ENCODE peak calls at places on chromosome 2, in six cellular contexts. One of them, this sample, is unnamed.

GRCh38 chr2:44515416-44515815 is 153.7 kb downstream of the CAMKMT start:
- DNase-seq in tibial nerve: no peak
- DNase-seq in A549: no peak
- DNase-seq in heart left ventricle: no peak
- DNase-seq in adrenal gland: peak
- DNase-seq in lower leg skin: no peak
- DNase-seq in this sample: no peak

GRCh38 chr2:201961401-201961800 is 72.3 kb upstream of the FZD7 start:
- DNase-seq in tibial nerve: no peak
- DNase-seq in A549: no peak
- DNase-seq in heart left ventricle: no peak
- DNase-seq in adrenal gland: no peak
- DNase-seq in lower leg skin: no peak
- DNase-seq in this sample: no peak

GRCh38 chr2:235048549-235048948 is 96.7 kb downstream of the SH3BP4 start:
- DNase-seq in tibial nerve: no peak
- DNase-seq in A549: no peak
- DNase-seq in heart left ventricle: peak
- DNase-seq in adrenal gland: no peak
- DNase-seq in lower leg skin: peak
- DNase-seq in this sample: no peak

GRCh38 chr2:64404002-64404731 is 49.8 kb upstream of the LGALSL start:
- DNase-seq in tibial nerve: peak
- DNase-seq in A549: no peak
- DNase-seq in heart left ventricle: peak
- DNase-seq in adrenal gland: peak
- DNase-seq in lower leg skin: peak
- DNase-seq in this sample: peak

GRCh38 chr2:107728586-107728985 is 98.1 kb upstream of the RGPD4 start:
- DNase-seq in tibial nerve: no peak
- DNase-seq in A549: no peak
- DNase-seq in heart left ventricle: no peak
- DNase-seq in adrenal gland: no peak
- DNase-seq in lower leg skin: no peak
- DNase-seq in this sample: no peak

GRCh38 chr2:64461271-64462058 is 7.5 kb downstream of the LGALSL start:
- DNase-seq in tibial nerve: no peak
- DNase-seq in A549: no peak
- DNase-seq in heart left ventricle: no peak
- DNase-seq in adrenal gland: no peak
- DNase-seq in lower leg skin: no peak
- DNase-seq in this sample: no peak

GRCh38 chr2:47008381-47009280 is 93.0 kb upstream of the MCFD2 start:
- DNase-seq in tibial nerve: no peak
- DNase-seq in A549: no peak
- DNase-seq in heart left ventricle: peak
- DNase-seq in adrenal gland: peak
- DNase-seq in lower leg skin: no peak
- DNase-seq in this sample: peak

GRCh38 chr2:150732064-150732463 is 244.6 kb upstream of the RND3 start:
- DNase-seq in tibial nerve: no peak
- DNase-seq in A549: peak
- DNase-seq in heart left ventricle: no peak
- DNase-seq in adrenal gland: peak
- DNase-seq in lower leg skin: no peak
- DNase-seq in this sample: no peak

GRCh38 chr2:120104002-120104467 is 91.2 kb downstream of the EPB41L5 start:
- DNase-seq in tibial nerve: no peak
- DNase-seq in A549: no peak
- DNase-seq in heart left ventricle: no peak
- DNase-seq in adrenal gland: no peak
- DNase-seq in lower leg skin: no peak
- DNase-seq in this sample: no peak

GRCh38 chr2:197498627-197498936 is 1.1 kb downstream of the HSPD1 start:
- DNase-seq in tibial nerve: no peak
- DNase-seq in A549: no peak
- DNase-seq in heart left ventricle: no peak
- DNase-seq in adrenal gland: no peak
- DNase-seq in lower leg skin: no peak
- DNase-seq in this sample: no peak

GRCh38 chr2:946073-947005 is 4.3 kb upstream of the SNTG2 start:
- DNase-seq in tibial nerve: no peak
- DNase-seq in A549: no peak
- DNase-seq in heart left ventricle: no peak
- DNase-seq in adrenal gland: no peak
- DNase-seq in lower leg skin: no peak
- DNase-seq in this sample: no peak

GRCh38 chr2:240133401-240133800 is 2.7 kb downstream of the COPS9 start:
- DNase-seq in tibial nerve: no peak
- DNase-seq in A549: no peak
- DNase-seq in heart left ventricle: no peak
- DNase-seq in adrenal gland: no peak
- DNase-seq in lower leg skin: peak
- DNase-seq in this sample: no peak

GRCh38 chr2:38075436-38076249 is at the start of gene CYP1B1:
- DNase-seq in tibial nerve: peak
- DNase-seq in A549: no peak
- DNase-seq in heart left ventricle: no peak
- DNase-seq in adrenal gland: peak
- DNase-seq in lower leg skin: peak
- DNase-seq in this sample: no peak

GRCh38 chr2:20525041-20526035 is 78.5 kb downstream of the RHOB start:
- DNase-seq in tibial nerve: peak
- DNase-seq in A549: peak
- DNase-seq in heart left ventricle: peak
- DNase-seq in adrenal gland: no peak
- DNase-seq in lower leg skin: no peak
- DNase-seq in this sample: peak

GRCh38 chr2:232338759-232339106 is 39.8 kb upstream of the ALPP start:
- DNase-seq in tibial nerve: no peak
- DNase-seq in A549: no peak
- DNase-seq in heart left ventricle: no peak
- DNase-seq in adrenal gland: no peak
- DNase-seq in lower leg skin: peak
- DNase-seq in this sample: no peak

GRCh38 chr2:234403074-234403473 is 93.8 kb downstream of the ARL4C start:
- DNase-seq in tibial nerve: no peak
- DNase-seq in A549: no peak
- DNase-seq in heart left ventricle: no peak
- DNase-seq in adrenal gland: no peak
- DNase-seq in lower leg skin: no peak
- DNase-seq in this sample: no peak

GRCh38 chr2:3769766-3770165 is 66.4 kb downstream of the DCDC2C start:
- DNase-seq in tibial nerve: no peak
- DNase-seq in A549: no peak
- DNase-seq in heart left ventricle: no peak
- DNase-seq in adrenal gland: no peak
- DNase-seq in lower leg skin: no peak
- DNase-seq in this sample: no peak

GRCh38 chr2:145984541-145984940 is 1464.6 kb upstream of the ZEB2 start:
- DNase-seq in tibial nerve: no peak
- DNase-seq in A549: peak
- DNase-seq in heart left ventricle: no peak
- DNase-seq in adrenal gland: no peak
- DNase-seq in lower leg skin: no peak
- DNase-seq in this sample: no peak

GRCh38 chr2:95707837-95708236 is 116.0 kb downstream of the TRIM43 start:
- DNase-seq in tibial nerve: no peak
- DNase-seq in A549: no peak
- DNase-seq in heart left ventricle: no peak
- DNase-seq in adrenal gland: no peak
- DNase-seq in lower leg skin: no peak
- DNase-seq in this sample: no peak

GRCh38 chr2:10260130-10260529 is 42.6 kb upstream of the HPCAL1 start:
- DNase-seq in tibial nerve: no peak
- DNase-seq in A549: no peak
- DNase-seq in heart left ventricle: no peak
- DNase-seq in adrenal gland: peak
- DNase-seq in lower leg skin: peak
- DNase-seq in this sample: no peak

GRCh38 chr2:176068037-176068832 is 15.5 kb downstream of the EVX2 start:
- DNase-seq in tibial nerve: no peak
- DNase-seq in A549: no peak
- DNase-seq in heart left ventricle: no peak
- DNase-seq in adrenal gland: no peak
- DNase-seq in lower leg skin: no peak
- DNase-seq in this sample: no peak

DNA sequence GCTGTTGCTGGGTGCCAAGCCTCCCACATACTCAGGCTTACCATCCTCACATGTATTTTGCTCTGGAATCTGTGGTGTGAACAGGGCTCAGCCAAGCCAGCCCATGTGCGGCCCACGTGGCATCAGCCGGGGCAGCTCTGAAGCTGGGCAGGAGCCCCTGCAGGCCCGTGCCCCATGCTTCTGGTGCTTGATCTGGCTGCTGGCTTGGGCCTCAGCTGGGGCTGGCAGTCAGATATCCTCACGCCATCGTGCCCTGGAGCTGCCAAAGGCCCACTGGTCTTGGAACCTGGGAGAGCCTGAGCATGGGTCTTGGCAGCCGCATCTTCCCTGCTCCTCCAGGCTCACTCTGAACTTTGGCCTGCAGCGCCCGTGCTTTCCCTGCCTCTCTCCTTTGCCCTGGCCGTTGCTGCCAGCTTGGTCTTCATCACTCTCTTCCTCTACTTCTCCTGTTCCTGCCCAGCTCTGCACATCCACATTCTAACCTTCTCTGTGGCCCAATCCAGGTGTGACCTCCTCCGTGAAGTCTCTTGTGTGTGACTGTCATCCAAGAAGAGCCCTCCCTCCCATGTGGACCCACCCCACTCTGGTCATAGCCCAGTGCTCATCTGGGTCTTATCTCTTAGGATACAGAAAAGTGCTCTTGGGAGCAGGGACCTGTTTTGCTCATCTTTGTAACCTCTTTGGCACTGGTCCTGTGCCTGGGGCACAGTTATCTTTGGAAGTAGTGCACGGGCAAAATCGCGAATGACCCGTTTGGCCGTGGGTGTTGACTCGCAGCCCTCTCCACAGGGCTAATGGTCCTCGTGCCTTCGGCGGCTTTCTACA is 116.1 kb downstream of the RNF144A start:
- DNase-seq in tibial nerve: no peak
- DNase-seq in A549: no peak
- DNase-seq in heart left ventricle: no peak
- DNase-seq in adrenal gland: no peak
- DNase-seq in lower leg skin: no peak
- DNase-seq in this sample: no peak
- TF ChIP-seq CTCF in tibial nerve: no peak
- TF ChIP-seq CTCF in A549: no peak
- TF ChIP-seq CTCF in heart left ventricle: no peak
- TF ChIP-seq CTCF in adrenal gland: no peak
- TF ChIP-seq CTCF in lower leg skin: no peak
- TF ChIP-seq CTCF in this sample: no peak

GRCh38 chr2:42932271-42933151 is 140.1 kb upstream of the HAAO start:
- DNase-seq in tibial nerve: no peak
- DNase-seq in A549: no peak
- DNase-seq in heart left ventricle: peak
- DNase-seq in adrenal gland: no peak
- DNase-seq in lower leg skin: no peak
- DNase-seq in this sample: no peak

GRCh38 chr2:42933824-42934254 is 141.5 kb upstream of the HAAO start:
- DNase-seq in tibial nerve: no peak
- DNase-seq in A549: no peak
- DNase-seq in heart left ventricle: no peak
- DNase-seq in adrenal gland: no peak
- DNase-seq in lower leg skin: no peak
- DNase-seq in this sample: no peak

GRCh38 chr2:42929985-42930581 is 137.7 kb upstream of the HAAO start:
- DNase-seq in tibial nerve: no peak
- DNase-seq in A549: no peak
- DNase-seq in heart left ventricle: peak
- DNase-seq in adrenal gland: peak
- DNase-seq in lower leg skin: no peak
- DNase-seq in this sample: no peak

GRCh38 chr2:42931147-42931817 is 138.9 kb upstream of the HAAO start:
- DNase-seq in tibial nerve: no peak
- DNase-seq in A549: peak
- DNase-seq in heart left ventricle: no peak
- DNase-seq in adrenal gland: no peak
- DNase-seq in lower leg skin: no peak
- DNase-seq in this sample: no peak

GRCh38 chr2:42931818-42932195 is 139.4 kb upstream of the HAAO start:
- DNase-seq in tibial nerve: no peak
- DNase-seq in A549: no peak
- DNase-seq in heart left ventricle: no peak
- DNase-seq in adrenal gland: no peak
- DNase-seq in lower leg skin: no peak
- DNase-seq in this sample: no peak
- TF ChIP-seq POLR2A in tibial nerve: no peak
- TF ChIP-seq POLR2A in A549: no peak
- TF ChIP-seq POLR2A in heart left ventricle: no peak
- TF ChIP-seq POLR2A in adrenal gland: no peak
- TF ChIP-seq POLR2A in lower leg skin: no peak
- TF ChIP-seq POLR2A in this sample: no peak

DNA sequence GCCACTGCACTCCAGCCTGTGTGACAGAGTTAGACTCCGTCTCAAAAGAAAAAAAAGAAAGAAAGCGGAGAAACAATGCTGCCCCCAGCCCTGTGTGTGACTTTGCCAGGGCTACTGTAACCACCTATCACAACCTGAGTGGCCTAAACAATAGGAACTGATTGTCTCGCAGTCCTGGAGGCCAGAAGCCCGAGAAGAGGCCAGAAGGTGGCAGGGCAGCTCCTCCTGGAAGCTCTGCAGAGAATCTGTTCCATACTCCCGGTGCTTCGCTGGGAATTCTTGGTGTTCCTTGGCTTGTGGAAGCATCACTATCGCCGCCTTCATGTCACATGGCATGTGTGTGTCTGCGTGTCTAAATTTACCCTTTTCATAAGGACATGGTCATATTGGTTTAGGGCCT is 14.4 kb upstream of the RAB17 start:
- DNase-seq in tibial nerve: no peak
- DNase-seq in A549: peak
- DNase-seq in heart left ventricle: no peak
- DNase-seq in adrenal gland: no peak
- DNase-seq in lower leg skin: no peak
- DNase-seq in this sample: no peak
- TF ChIP-seq CTCF in tibial nerve: no peak
- TF ChIP-seq CTCF in A549: peak
- TF ChIP-seq CTCF in heart left ventricle: peak
- TF ChIP-seq CTCF in adrenal gland: peak
- TF ChIP-seq CTCF in lower leg skin: no peak
- TF ChIP-seq CTCF in this sample: no peak

DNA sequence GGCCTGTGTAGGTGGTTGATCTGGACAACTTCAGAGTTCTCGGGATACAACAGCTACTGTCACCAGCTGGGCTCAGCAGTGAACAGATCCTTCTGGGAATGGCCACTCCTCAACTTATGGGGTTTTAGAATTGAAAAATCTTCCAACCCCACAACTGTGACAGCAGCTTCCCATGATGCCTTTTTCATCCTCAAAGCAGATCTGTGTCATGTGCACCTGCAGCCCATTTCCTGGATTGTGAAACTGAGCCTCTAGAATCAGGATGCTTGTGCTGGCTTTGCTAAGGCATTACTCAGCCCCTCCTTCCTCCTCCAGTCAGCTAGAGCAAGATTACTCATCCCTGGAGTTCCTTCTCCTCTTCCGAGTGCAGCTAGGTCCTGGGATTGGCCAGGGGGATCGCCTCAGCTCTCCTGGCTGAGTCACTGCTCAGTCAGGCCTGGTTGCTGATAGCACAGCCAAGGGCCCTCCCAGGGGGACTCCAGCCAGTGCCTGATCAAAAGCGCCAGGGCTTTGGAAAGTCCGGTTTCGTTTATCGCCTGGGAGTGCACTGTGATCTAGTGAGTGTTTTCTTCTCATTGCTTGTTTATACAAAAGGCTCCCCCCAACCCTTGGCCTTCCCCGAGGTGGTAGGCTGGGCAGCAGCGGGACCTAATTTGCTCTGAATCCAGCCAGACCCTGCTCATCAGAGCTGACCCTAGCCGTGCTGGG is 2.4 kb upstream of the LPIN1 start:
- DNase-seq in tibial nerve: peak
- DNase-seq in A549: peak
- DNase-seq in heart left ventricle: peak
- DNase-seq in adrenal gland: peak
- DNase-seq in lower leg skin: peak
- DNase-seq in this sample: peak
- TF ChIP-seq POLR2A in tibial nerve: peak
- TF ChIP-seq POLR2A in A549: no peak
- TF ChIP-seq POLR2A in heart left ventricle: no peak
- TF ChIP-seq POLR2A in adrenal gland: no peak
- TF ChIP-seq POLR2A in lower leg skin: no peak
- TF ChIP-seq POLR2A in this sample: peak

This sample was measured in uterus.